ENCODE peak calls at places on chromosome 6, in five cellular contexts. D is tibial artery; S is MG63; F is aorta; Y is CD8-positive, alpha-beta T cell. L is an unnamed sample.

GRCh38 chr6:44235269-44235668 is 11.6 kb upstream of the HSP90AB1 start:
- DNase-seq in D (no peak), S (no peak), F (peak; percentile 17), Y (no peak), L (peak; percentile 52)

GRCh38 chr6:31582230-31582601 is at the start of gene LTB:
- DNase-seq in D (no peak), S (no peak), F (no peak), Y (peak; percentile 68), L (no peak)

GRCh38 chr6:31083742-31084354 is 28.5 kb downstream of the C6orf15 start:
- DNase-seq in D (peak; percentile 75), S (peak; percentile 23), F (peak; percentile 57), Y (no peak), L (peak; percentile 56)

GRCh38 chr6:46255528-46255927 is 84.7 kb upstream of the ENPP5 start:
- DNase-seq in D (no peak), S (no peak), F (no peak), Y (no peak), L (no peak)

GRCh38 chr6:91045152-91045551 is 458.3 kb upstream of the MAP3K7 start:
- DNase-seq in D (no peak), S (no peak), F (no peak), Y (no peak), L (no peak)

GRCh38 chr6:70310063-70310694 is 7.3 kb upstream of the COL9A1 start:
- DNase-seq in D (no peak), S (no peak), F (no peak), Y (no peak), L (peak; percentile 5)

GRCh38 chr6:112466378-112467151 is 119.4 kb downstream of the RFPL4B start:
- DNase-seq in D (no peak), S (no peak), F (no peak), Y (no peak), L (no peak)

GRCh38 chr6:37517411-37517812 is 17.7 kb upstream of the CCDC167 start:
- DNase-seq in D (no peak), S (no peak), F (no peak), Y (peak; percentile 60), L (no peak)

GRCh38 chr6:123925360-123925759 is 121.7 kb downstream of the NKAIN2 start:
- DNase-seq in D (no peak), S (no peak), F (no peak), Y (no peak), L (no peak)

GRCh38 chr6:56798163-56798562 is 155.5 kb upstream of the DST start:
- DNase-seq in D (no peak), S (no peak), F (no peak), Y (no peak), L (no peak)

GRCh38 chr6:128979061-128979460 is 96.1 kb downstream of the LAMA2 start:
- DNase-seq in D (no peak), S (no peak), F (no peak), Y (no peak), L (no peak)

GRCh38 chr6:34696189-34696738 is 303 bp downstream of the ILRUN start:
- DNase-seq in D (peak; percentile 81), S (peak; percentile 36), F (peak; percentile 73), Y (peak; percentile 11), L (no peak)

GRCh38 chr6:131948692-131949614 is 2.2 kb downstream of the CCN2 start:
- DNase-seq in D (peak; percentile 70), S (peak; percentile 86), F (no peak), Y (no peak), L (no peak)

GRCh38 chr6:116087437-116088027 is 13.1 kb upstream of the NT5DC1 start:
- DNase-seq in D (no peak), S (no peak), F (no peak), Y (no peak), L (no peak)

GRCh38 chr6:45185403-45186251 is 142.5 kb upstream of the RUNX2 start:
- DNase-seq in D (no peak), S (no peak), F (no peak), Y (no peak), L (no peak)

GRCh38 chr6:169266261-169266660 is 12.6 kb upstream of the THBS2 start:
- DNase-seq in D (no peak), S (no peak), F (no peak), Y (no peak), L (no peak)

GRCh38 chr6:169266746-169267629 is 13.3 kb upstream of the THBS2 start:
- DNase-seq in D (no peak), S (no peak), F (no peak), Y (no peak), L (no peak)

GRCh38 chr6:169265486-169266131 is 12.0 kb upstream of the THBS2 start:
- DNase-seq in D (no peak), S (no peak), F (no peak), Y (no peak), L (no peak)

GRCh38 chr6:169263374-169263773 is 9.7 kb upstream of the THBS2 start:
- DNase-seq in D (no peak), S (no peak), F (no peak), Y (no peak), L (no peak)

GRCh38 chr6:169263836-169264608 is 10.4 kb upstream of the THBS2 start:
- DNase-seq in D (no peak), S (peak; percentile 91), F (no peak), Y (no peak), L (peak; percentile 44)
- H3K9me3 ChIP-seq in D (no peaks in the 10 kb centered on the region), S (no peaks in the 10 kb centered on the region), F (no peaks in the 10 kb centered on the region), Y (no peaks in the 10 kb centered on the region), L (no peaks in the 10 kb centered on the region)

DNA sequence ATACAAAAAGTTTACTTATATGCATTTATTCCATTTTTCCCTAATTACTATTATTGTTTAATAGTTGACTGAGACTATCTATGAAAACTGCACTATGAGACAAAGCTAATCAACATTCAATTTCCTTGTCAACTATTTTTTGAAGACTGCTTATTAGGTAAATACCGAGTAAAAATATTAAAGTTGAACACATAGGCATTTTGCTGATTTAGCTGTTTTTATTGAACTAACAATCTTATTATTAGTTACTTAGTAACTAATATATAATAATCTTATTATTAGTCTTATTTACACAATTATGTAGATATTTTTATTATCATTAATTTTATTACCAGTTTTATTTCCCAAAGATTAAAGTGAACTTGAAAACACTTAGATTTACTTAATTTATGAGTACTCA is 728.8 kb downstream of the TENT5A start:
- DNase-seq in D (no peak), S (no peak), F (no peak), Y (no peak), L (no peak)
- H3K9me3 ChIP-seq in D (no peaks in the 10 kb centered on the region), S (peaks cover 5% of the 10 kb centered on the region), F (peaks cover 2% of the 10 kb centered on the region), Y (no peaks in the 10 kb centered on the region), L (no peaks in the 10 kb centered on the region)

GRCh38 chr6:164453835-164454234 is 855.6 kb downstream of the C6orf118 start:
- DNase-seq in D (no peak), S (no peak), F (no peak), Y (no peak), L (no peak)

DNA sequence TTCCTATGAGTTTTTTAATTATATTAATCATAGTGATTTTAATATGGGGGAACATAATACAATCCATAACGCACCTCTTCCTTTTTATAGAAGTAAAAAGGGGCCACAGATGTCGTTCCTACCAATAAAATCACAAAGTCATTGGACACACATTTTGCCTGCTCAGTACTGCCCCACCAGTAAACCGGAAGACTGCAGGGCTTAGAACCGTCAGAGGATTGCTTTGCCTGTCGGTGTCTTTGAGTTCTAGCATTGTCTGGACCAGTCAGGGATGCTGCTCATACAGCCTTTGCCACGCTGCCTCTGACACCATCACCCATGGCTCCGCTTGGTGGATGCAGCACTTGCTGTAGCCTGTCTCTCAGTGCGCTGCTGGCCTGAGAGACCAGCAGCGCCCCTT is 853.6 kb downstream of the C6orf118 start:
- DNase-seq in D (no peak), S (no peak), F (no peak), Y (no peak), L (no peak)
- H3K9me3 ChIP-seq in D (no peaks in the 10 kb centered on the region), S (no peaks in the 10 kb centered on the region), F (no peaks in the 10 kb centered on the region), Y (no peaks in the 10 kb centered on the region), L (no peaks in the 10 kb centered on the region)

GRCh38 chr6:167543602-167544506 is 219.0 kb downstream of the TTLL2 start:
- DNase-seq in D (no peak), S (peak; percentile 85), F (peak; percentile 63), Y (no peak), L (no peak)
- H3K9me3 ChIP-seq in D (no peaks in the 10 kb centered on the region), S (peaks cover 8% of the 10 kb centered on the region), F (no peaks in the 10 kb centered on the region), Y (no peaks in the 10 kb centered on the region), L (no peaks in the 10 kb centered on the region)

GRCh38 chr6:168126566-168127383 is 47.8 kb upstream of the FRMD1 start:
- DNase-seq in D (no peak), S (no peak), F (no peak), Y (no peak), L (no peak)
- H3K9me3 ChIP-seq in D (no peaks in the 10 kb centered on the region), S (no peaks in the 10 kb centered on the region), F (no peaks in the 10 kb centered on the region), Y (no peaks in the 10 kb centered on the region), L (no peaks in the 10 kb centered on the region)

GRCh38 chr6:170135821-170136471 is 154.9 kb downstream of the DLL1 start:
- DNase-seq in D (peak; percentile 65), S (no peak), F (peak; percentile 43), Y (no peak), L (no peak)
- H3K9me3 ChIP-seq in D (no peaks in the 10 kb centered on the region), S (no peaks in the 10 kb centered on the region), F (no peaks in the 10 kb centered on the region), Y (no peaks in the 10 kb centered on the region), L (peaks cover 4% of the 10 kb centered on the region)

GRCh38 chr6:540490-540889 is 116.4 kb downstream of the HUS1B start:
- DNase-seq in D (no peak), S (no peak), F (no peak), Y (no peak), L (no peak)

GRCh38 chr6:537114-537513 is 119.8 kb downstream of the HUS1B start:
- DNase-seq in D (no peak), S (no peak), F (no peak), Y (no peak), L (no peak)
- H3K9me3 ChIP-seq in D (no peaks in the 10 kb centered on the region), S (no peaks in the 10 kb centered on the region), F (no peaks in the 10 kb centered on the region), Y (no peaks in the 10 kb centered on the region), L (no peaks in the 10 kb centered on the region)

GRCh38 chr6:153411249-153411648 is 280.2 kb upstream of the RGS17 start:
- DNase-seq in D (no peak), S (no peak), F (no peak), Y (no peak), L (no peak)
- H3K9me3 ChIP-seq in D (no peaks in the 10 kb centered on the region), S (no peaks in the 10 kb centered on the region), F (peaks cover 1% of the 10 kb centered on the region), Y (no peaks in the 10 kb centered on the region), L (no peaks in the 10 kb centered on the region)

DNA sequence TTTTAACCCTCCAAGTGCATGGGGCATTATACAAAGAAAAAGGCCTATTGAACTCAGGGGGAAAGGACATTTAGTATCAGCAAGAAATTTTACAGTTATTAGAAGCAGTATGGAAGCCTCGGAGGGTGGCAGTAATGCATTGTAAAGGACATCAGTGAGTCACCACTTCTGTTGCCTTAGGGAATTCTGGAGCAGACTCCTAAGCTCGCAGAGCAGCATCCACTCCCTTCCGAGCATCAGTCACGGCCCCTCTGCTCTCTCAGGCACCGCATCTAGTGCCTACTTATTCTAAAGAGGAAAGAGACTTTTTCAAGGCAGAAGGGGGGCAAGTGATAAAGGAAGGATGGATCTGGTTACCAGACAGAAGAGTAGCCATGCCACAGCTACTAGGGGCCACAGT is 296.5 kb downstream of the RNGTT start:
- DNase-seq in D (no peak), S (no peak), F (no peak), Y (no peak), L (peak; percentile 34)
- H3K9me3 ChIP-seq in D (no peaks in the 10 kb centered on the region), S (peaks cover 19% of the 10 kb centered on the region), F (peaks cover 8% of the 10 kb centered on the region), Y (peaks cover 3% of the 10 kb centered on the region), L (no peaks in the 10 kb centered on the region)

L was measured in BE2C.